ENCODE peak calls at places on chromosomes 13 and 19, in ten cellular contexts. U, X, C, I, E, Z, R, Q, L and K are unnamed samples.

GRCh38 chr13:29693297-29693945 is 97.9 kb upstream of the SLC7A1 start:
- DNase-seq in I (no peak), R (no peak), Z (no peak), L (no peak), X (no peak), U (no peak), E (no peak), Q (no peak), C (no peak), K (peak; percentile 79)

GRCh38 chr13:78317030-78317429 is 286.3 kb downstream of the POU4F1 start:
- DNase-seq in E (no peak), U (no peak), X (no peak), I (no peak), C (peak; percentile 33), L (peak; percentile 14), R (no peak), Z (no peak), Q (peak; percentile 33), K (peak; percentile 18)

GRCh38 chr13:60654405-60654804 is 257.4 kb downstream of the TDRD3 start:
- DNase-seq in Z (no peak), I (peak; percentile 53), R (peak; percentile 62), X (no peak), L (peak; percentile 46), C (peak; percentile 39), E (no peak), U (peak; percentile 25), Q (peak; percentile 3), K (peak; percentile 64)

GRCh38 chr13:29503041-29503837 is 92.2 kb downstream of the SLC7A1 start:
- DNase-seq in E (no peak), R (no peak), X (no peak), I (no peak), Z (no peak), U (no peak), L (no peak), C (no peak), Q (peak; percentile 30), K (peak; percentile 23)

GRCh38 chr13:104868806-104869205 is 1666.7 kb downstream of the EFNB2 start:
- DNase-seq in Q (no peak), U (no peak), C (no peak), E (no peak), L (no peak), Z (no peak), I (no peak), X (no peak), R (no peak), K (no peak)

GRCh38 chr13:43245374-43245964 is 222.1 kb downstream of the DNAJC15 start:
- DNase-seq in Z (no peak), L (peak; percentile 60), I (no peak), U (no peak), X (no peak), R (no peak), Q (peak; percentile 91), E (no peak), C (peak; percentile 74), K (peak; percentile 76)

GRCh38 chr13:24353736-24354135 is 44.4 kb downstream of the C1QTNF9 start:
- DNase-seq in Q (no peak), E (no peak), U (no peak), L (no peak), C (no peak), Z (no peak), R (no peak), X (no peak), I (no peak), K (peak; percentile 74)

GRCh38 chr19:31095100-31095804 is 254.0 kb downstream of the TSHZ3 start:
- DNase-seq in E (no peak), U (no peak), C (no peak), Q (no peak), X (no peak), Z (no peak), I (no peak), R (no peak), L (no peak), K (no peak)

DNA sequence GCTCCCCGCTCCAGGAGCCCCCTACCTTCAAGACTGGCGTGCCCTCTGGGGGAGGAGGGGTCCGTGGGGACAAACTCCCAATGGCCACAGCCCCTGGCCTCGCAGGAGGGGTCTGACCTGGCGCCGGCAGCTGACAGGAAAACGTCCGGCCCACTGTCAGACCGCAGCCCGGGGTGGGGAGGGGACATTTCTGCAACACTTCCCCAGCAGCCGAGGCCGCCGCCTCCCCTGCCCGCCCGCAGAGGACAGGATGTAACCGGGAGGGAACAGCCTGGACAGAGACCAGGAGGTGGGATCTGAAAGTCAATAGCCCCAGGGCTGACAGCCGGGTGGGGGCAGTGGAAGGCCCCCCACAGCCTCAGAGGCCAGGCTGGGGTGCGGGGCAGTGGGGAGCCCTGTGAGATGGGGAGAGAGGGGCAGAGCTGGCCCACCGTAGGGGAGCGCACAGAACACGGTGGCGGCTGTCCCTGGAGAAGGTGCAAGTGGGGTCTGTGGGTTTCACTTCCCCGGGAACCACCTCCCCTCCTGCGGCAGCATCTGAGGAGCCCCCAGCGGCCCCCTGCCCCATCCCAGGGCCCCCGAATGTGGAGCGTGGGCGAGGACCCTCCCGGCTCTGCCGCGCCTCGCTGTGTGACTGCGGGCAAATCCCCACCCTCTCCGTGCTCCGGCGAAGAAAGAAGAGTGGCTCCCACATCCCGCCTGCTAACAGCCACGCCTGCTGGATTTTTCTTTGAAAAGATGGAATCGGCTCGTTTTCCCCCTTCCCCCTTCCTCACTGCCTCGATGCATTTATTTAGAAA is at the start of gene PEAK3:
- DNase-seq in I (peak; percentile 85), L (peak; percentile 51), U (peak; percentile 81), R (no peak), Z (peak; percentile 81), X (peak; percentile 70), Q (peak; percentile 39), E (no peak), C (peak; percentile 35), K (no peak)
- H3K4me3 ChIP-seq in I (peak within 1 kb of the TSS; percentile 53), L (peak within 1 kb of the TSS; percentile 26), U (peak within 1 kb of the TSS; percentile 52), R (peak within 1 kb of the TSS; percentile 49), Z (peak within 1 kb of the TSS; percentile 42), X (peak within 1 kb of the TSS; percentile 46), Q (no peak within 1 kb of the TSS), E (peak within 1 kb of the TSS; percentile 29), C (peak within 1 kb of the TSS; percentile 31), K (no peak within 1 kb of the TSS)

DNA sequence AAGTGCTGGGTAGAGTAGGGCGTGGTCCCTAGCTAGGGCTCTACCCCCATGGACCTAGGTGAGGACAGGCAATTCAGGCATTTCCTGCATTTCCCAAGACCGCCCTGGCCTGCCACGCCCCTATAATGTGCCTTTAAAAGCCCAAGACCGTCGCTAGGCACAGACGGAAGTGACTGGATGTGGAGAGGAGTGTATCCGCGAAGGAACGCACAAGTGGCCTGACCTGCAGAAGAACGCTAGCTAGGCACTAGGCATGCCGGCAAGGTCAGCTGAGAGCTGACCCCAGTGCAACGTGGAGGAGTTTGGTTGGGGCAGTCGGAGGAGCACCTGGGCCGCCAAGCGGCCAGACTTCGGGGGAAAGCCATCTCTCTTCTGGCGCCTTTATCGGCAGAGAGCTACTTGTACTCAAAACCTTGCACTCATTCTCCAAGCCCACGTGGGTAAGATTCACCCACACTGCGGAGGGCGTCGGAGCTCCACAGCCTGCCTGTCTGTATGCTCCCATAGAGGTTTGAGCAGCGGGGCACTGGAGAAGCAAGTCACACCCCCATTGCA is 370.0 kb downstream of the FGF9 start:
- DNase-seq in L (no peak), R (no peak), X (no peak), I (no peak), E (peak; percentile 69), U (no peak), Q (no peak), Z (no peak), C (no peak), K (peak; percentile 16)
- TF ChIP-seq CTCF in L (no peak), R (no peak), X (no peak), I (no peak), E (no peak), U (no peak), Q (no peak), Z (no peak), C (no peak), K (no peak)

GRCh38 chr19:16573296-16573695 is 1.1 kb upstream of the SLC35E1 start:
- DNase-seq in L (no peak), Z (no peak), C (no peak), E (no peak), R (no peak), Q (no peak), U (no peak), I (no peak), X (no peak), K (no peak)

GRCh38 chr19:16575282-16575681 is 3.1 kb upstream of the SLC35E1 start:
- DNase-seq in I (no peak), U (no peak), R (no peak), Q (no peak), E (no peak), Z (no peak), C (no peak), L (no peak), X (no peak), K (no peak)

GRCh38 chr19:16572332-16573211 is at the start of gene SLC35E1:
- DNase-seq in Q (peak; percentile 93), Z (peak; percentile 96), E (peak; percentile 96), L (peak; percentile 95), C (peak; percentile 94), X (peak; percentile 96), R (peak; percentile 89), I (peak; percentile 97), U (peak; percentile 96), K (peak; percentile 98)

GRCh38 chr19:16571689-16572331 is 405 bp downstream of the SLC35E1 start:
- DNase-seq in Z (no peak), L (peak; percentile 31), E (no peak), I (peak; percentile 44), C (peak; percentile 16), R (no peak), Q (peak; percentile 12), U (peak; percentile 42), X (no peak), K (peak; percentile 51)

DNA sequence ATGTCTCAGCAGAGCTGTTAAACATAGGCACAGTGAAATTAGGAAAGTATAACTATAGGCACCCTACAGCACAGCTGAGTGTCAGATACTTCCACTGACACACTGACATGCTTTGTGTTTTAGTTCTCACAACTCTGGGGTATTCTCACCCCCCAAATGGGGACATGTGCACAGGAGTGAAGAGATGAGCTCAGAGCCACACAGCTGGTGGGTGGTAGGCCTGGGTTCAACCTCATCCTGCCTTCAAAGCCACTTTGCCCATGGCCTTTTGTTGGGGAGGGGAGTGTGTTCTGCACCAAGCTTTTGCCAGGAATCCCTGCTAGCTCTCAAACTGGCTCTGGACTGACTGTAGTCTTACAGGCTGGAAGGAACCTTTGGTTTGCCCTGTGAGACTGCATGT is 1.7 kb upstream of the SLC35E1 start:
- DNase-seq in I (no peak), Z (no peak), C (no peak), U (no peak), Q (no peak), R (no peak), E (no peak), X (no peak), L (no peak), K (no peak)
- H3K4me3 ChIP-seq in I (no peak overlapping the region), Z (peak overlapping the region; percentile 93), C (no peak overlapping the region), U (peak overlapping the region; percentile 75), Q (no peak overlapping the region), R (peak overlapping the region; percentile 98), E (no peak overlapping the region), X (peak overlapping the region; percentile 95), L (no peak overlapping the region), K (no peak overlapping the region)

GRCh38 chr19:15453906-15454305 is 4.2 kb upstream of the WIZ start:
- DNase-seq in X (no peak), I (no peak), U (no peak), L (no peak), Z (peak; percentile 57), E (no peak), Q (no peak), R (no peak), C (no peak), K (no peak)

GRCh38 chr19:15452111-15453047 is 2.6 kb upstream of the WIZ start:
- DNase-seq in E (peak; percentile 91), Q (peak; percentile 82), U (peak; percentile 93), Z (peak; percentile 92), C (peak; percentile 86), X (peak; percentile 93), I (peak; percentile 97), L (peak; percentile 89), R (peak; percentile 47), K (peak; percentile 77)

GRCh38 chr19:15455996-15456395 is 6.2 kb upstream of the WIZ start:
- DNase-seq in L (no peak), U (no peak), Q (no peak), X (no peak), C (no peak), E (no peak), R (no peak), I (no peak), Z (no peak), K (no peak)

GRCh38 chr19:15453091-15453498 is 3.3 kb upstream of the WIZ start:
- DNase-seq in I (peak; percentile 55), Z (no peak), L (peak; percentile 17), X (no peak), E (no peak), C (no peak), U (peak; percentile 52), Q (no peak), R (no peak), K (no peak)

DNA sequence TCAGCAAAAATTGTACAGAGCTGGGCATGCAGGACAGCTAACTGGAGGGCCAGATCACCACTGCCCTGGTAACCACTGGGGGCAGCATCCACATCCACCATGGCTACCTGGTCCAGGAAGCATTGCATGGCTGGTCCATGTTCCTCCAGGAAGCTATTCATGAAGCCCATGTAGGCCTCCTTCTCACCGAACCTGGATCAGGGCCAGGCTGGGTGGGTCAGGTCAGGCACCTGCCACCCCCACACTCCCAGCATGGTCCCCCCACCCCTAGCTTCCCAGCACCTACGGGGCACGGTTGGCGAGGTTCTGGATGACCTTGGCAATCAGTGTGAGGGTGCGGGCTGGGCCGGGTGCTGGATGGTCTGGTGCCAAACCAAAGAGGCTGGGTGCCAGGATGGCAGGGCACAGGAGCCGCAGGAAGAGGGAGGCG is 4.6 kb upstream of the WIZ start:
- DNase-seq in Z (peak; percentile 66), I (no peak), Q (no peak), R (no peak), U (no peak), X (no peak), C (no peak), E (no peak), L (no peak), K (no peak)
- TF ChIP-seq CTCF in Z (no peak), I (peak; percentile 9), Q (peak; percentile 31), R (no peak), U (peak; percentile 14), X (peak; percentile 15), C (peak; percentile 37), E (no peak), L (peak; percentile 37), K (peak; percentile 10)